ENCODE peak calls at places on chromosomes 16 and 17, in four cellular contexts. One of them, this sample, is unnamed.

GRCh38 chr17:78903101-78903779 is at the start of gene CEP295NL:
- DNase-seq in epithelial cell of esophagus: no peak
- DNase-seq in AG04450: no peak
- DNase-seq in A549: peak; percentile 66
- DNase-seq in this sample: no peak

GRCh38 chr17:59004338-59005111 is 102.2 kb downstream of the TRIM37 start:
- DNase-seq in epithelial cell of esophagus: peak; percentile 61
- DNase-seq in AG04450: no peak
- DNase-seq in A549: peak; percentile 49
- DNase-seq in this sample: peak; percentile 9

GRCh38 chr16:35311475-35311874 is 1852.1 kb downstream of the TP53TG3F start:
- DNase-seq in epithelial cell of esophagus: no peak
- DNase-seq in AG04450: no peak
- DNase-seq in A549: no peak
- DNase-seq in this sample: no peak

GRCh38 chr16:1551166-1551565 is 17.7 kb downstream of the TMEM204 start:
- DNase-seq in epithelial cell of esophagus: no peak
- DNase-seq in AG04450: no peak
- DNase-seq in A549: no peak
- DNase-seq in this sample: no peak

GRCh38 chr17:8013731-8014557 is 11.5 kb downstream of the GUCY2D start:
- DNase-seq in epithelial cell of esophagus: no peak
- DNase-seq in AG04450: no peak
- DNase-seq in A549: no peak
- DNase-seq in this sample: no peak

GRCh38 chr17:41750866-41751265 is 16.4 kb upstream of the HAP1 start:
- DNase-seq in epithelial cell of esophagus: no peak
- DNase-seq in AG04450: no peak
- DNase-seq in A549: no peak
- DNase-seq in this sample: no peak

GRCh38 chr17:57090560-57091185 is 5.6 kb downstream of the AKAP1 start:
- DNase-seq in epithelial cell of esophagus: peak; percentile 76
- DNase-seq in AG04450: no peak
- DNase-seq in A549: no peak
- DNase-seq in this sample: no peak

GRCh38 chr17:33284022-33284421 is 9.1 kb downstream of the ASIC2 start:
- DNase-seq in epithelial cell of esophagus: peak; percentile 93
- DNase-seq in AG04450: peak; percentile 33
- DNase-seq in A549: peak; percentile 70
- DNase-seq in this sample: peak; percentile 35

GRCh38 chr16:31451201-31451600 is 8.1 kb upstream of the ARMC5 start:
- DNase-seq in epithelial cell of esophagus: no peak
- DNase-seq in AG04450: no peak
- DNase-seq in A549: no peak
- DNase-seq in this sample: no peak

GRCh38 chr16:68475071-68475470 is 26.8 kb upstream of the SMPD3 start:
- DNase-seq in epithelial cell of esophagus: peak; percentile 96
- DNase-seq in AG04450: no peak
- DNase-seq in A549: no peak
- DNase-seq in this sample: peak; percentile 78

GRCh38 chr17:36496018-36496789 is 9.7 kb downstream of the ZNHIT3 start:
- DNase-seq in epithelial cell of esophagus: no peak
- DNase-seq in AG04450: no peak
- DNase-seq in A549: no peak
- DNase-seq in this sample: no peak

GRCh38 chr16:4825196-4825595 is 21.9 kb downstream of the GLYR1 start:
- DNase-seq in epithelial cell of esophagus: no peak
- DNase-seq in AG04450: no peak
- DNase-seq in A549: no peak
- DNase-seq in this sample: no peak

GRCh38 chr17:42795061-42795460 is 3.4 kb downstream of the COA3 start:
- DNase-seq in epithelial cell of esophagus: no peak
- DNase-seq in AG04450: no peak
- DNase-seq in A549: no peak
- DNase-seq in this sample: no peak

GRCh38 chr16:68356919-68357286 is 46.1 kb downstream of the PRMT7 start:
- DNase-seq in epithelial cell of esophagus: no peak
- DNase-seq in AG04450: no peak
- DNase-seq in A549: no peak
- DNase-seq in this sample: no peak

GRCh38 chr17:48016112-48016511 is 21.5 kb downstream of the COPZ2 start:
- DNase-seq in epithelial cell of esophagus: no peak
- DNase-seq in AG04450: no peak
- DNase-seq in A549: peak; percentile 29
- DNase-seq in this sample: no peak

GRCh38 chr17:19018600-19018950 is 14.0 kb upstream of the FAM83G start:
- DNase-seq in epithelial cell of esophagus: no peak
- DNase-seq in AG04450: no peak
- DNase-seq in A549: no peak
- DNase-seq in this sample: no peak

GRCh38 chr16:85227262-85227923 is 115.1 kb upstream of the CIBAR2 start:
- DNase-seq in epithelial cell of esophagus: peak; percentile 30
- DNase-seq in AG04450: no peak
- DNase-seq in A549: no peak
- DNase-seq in this sample: no peak

GRCh38 chr17:77580956-77581355 is 377.5 kb upstream of the TNRC6C start:
- DNase-seq in epithelial cell of esophagus: no peak
- DNase-seq in AG04450: no peak
- DNase-seq in A549: no peak
- DNase-seq in this sample: no peak

GRCh38 chr17:69540356-69540755 is 125.9 kb downstream of the MAP2K6 start:
- DNase-seq in epithelial cell of esophagus: no peak
- DNase-seq in AG04450: no peak
- DNase-seq in A549: no peak
- DNase-seq in this sample: no peak

GRCh38 chr16:24871891-24872290 is 26.1 kb downstream of the SLC5A11 start:
- DNase-seq in epithelial cell of esophagus: no peak
- DNase-seq in AG04450: no peak
- DNase-seq in A549: no peak
- DNase-seq in this sample: no peak

GRCh38 chr16:12420661-12421209 is 383.0 kb downstream of the CPPED1 start:
- DNase-seq in epithelial cell of esophagus: peak; percentile 26
- DNase-seq in AG04450: no peak
- DNase-seq in A549: no peak
- DNase-seq in this sample: peak; percentile 23

GRCh38 chr17:9141423-9141753 is 120.1 kb downstream of the NTN1 start:
- DNase-seq in epithelial cell of esophagus: no peak
- DNase-seq in AG04450: no peak
- DNase-seq in A549: no peak
- DNase-seq in this sample: no peak

GRCh38 chr17:17180141-17180603 is 26.0 kb downstream of the PLD6 start:
- DNase-seq in epithelial cell of esophagus: no peak
- DNase-seq in AG04450: no peak
- DNase-seq in A549: no peak
- DNase-seq in this sample: no peak

GRCh38 chr17:4485676-4486646 is 12.7 kb upstream of the SPNS2 start:
- DNase-seq in epithelial cell of esophagus: peak; percentile 21
- DNase-seq in AG04450: no peak
- DNase-seq in A549: no peak
- DNase-seq in this sample: no peak

GRCh38 chr17:1683489-1683888 is 1.2 kb downstream of the PRPF8 start:
- DNase-seq in epithelial cell of esophagus: no peak
- DNase-seq in AG04450: no peak
- DNase-seq in A549: no peak
- DNase-seq in this sample: no peak
- H3K4me3 ChIP-seq in epithelial cell of esophagus: peak overlapping the region; percentile 81
- H3K4me3 ChIP-seq in AG04450: peak overlapping the region; percentile 83
- H3K4me3 ChIP-seq in A549: peak overlapping the region; percentile 85
- H3K4me3 ChIP-seq in this sample: peak overlapping the region; percentile 95

GRCh38 chr16:56137269-56137668 is 54.0 kb upstream of the GNAO1 start:
- DNase-seq in epithelial cell of esophagus: no peak
- DNase-seq in AG04450: no peak
- DNase-seq in A549: no peak
- DNase-seq in this sample: no peak
- H3K4me3 ChIP-seq in epithelial cell of esophagus: no peak overlapping the region
- H3K4me3 ChIP-seq in AG04450: no peak overlapping the region
- H3K4me3 ChIP-seq in A549: no peak overlapping the region
- H3K4me3 ChIP-seq in this sample: no peak overlapping the region

GRCh38 chr17:38510424-38511125 is 82.3 kb downstream of the ARHGAP23 start:
- DNase-seq in epithelial cell of esophagus: peak; percentile 50
- DNase-seq in AG04450: no peak
- DNase-seq in A549: no peak
- DNase-seq in this sample: no peak

GRCh38 chr17:38508570-38508950 is 80.3 kb downstream of the ARHGAP23 start:
- DNase-seq in epithelial cell of esophagus: no peak
- DNase-seq in AG04450: no peak
- DNase-seq in A549: no peak
- DNase-seq in this sample: no peak

GRCh38 chr17:38509008-38509771 is 80.9 kb downstream of the ARHGAP23 start:
- DNase-seq in epithelial cell of esophagus: peak; percentile 96
- DNase-seq in AG04450: peak; percentile 83
- DNase-seq in A549: peak; percentile 97
- DNase-seq in this sample: peak; percentile 91

GRCh38 chr17:38511126-38512108 is 83.2 kb downstream of the ARHGAP23 start:
- DNase-seq in epithelial cell of esophagus: peak; percentile 42
- DNase-seq in AG04450: no peak
- DNase-seq in A549: no peak
- DNase-seq in this sample: no peak

GRCh38 chr17:38509772-38510423 is 81.6 kb downstream of the ARHGAP23 start:
- DNase-seq in epithelial cell of esophagus: no peak
- DNase-seq in AG04450: no peak
- DNase-seq in A549: no peak
- DNase-seq in this sample: no peak
- H3K4me3 ChIP-seq in epithelial cell of esophagus: no peak overlapping the region
- H3K4me3 ChIP-seq in AG04450: no peak overlapping the region
- H3K4me3 ChIP-seq in A549: no peak overlapping the region
- H3K4me3 ChIP-seq in this sample: no peak overlapping the region

GRCh38 chr16:72664480-72665408 is 383.2 kb downstream of the ZFHX3 start:
- DNase-seq in epithelial cell of esophagus: peak; percentile 99
- DNase-seq in AG04450: peak; percentile 97
- DNase-seq in A549: peak; percentile 98
- DNase-seq in this sample: peak; percentile 91

GRCh38 chr16:72664122-72664479 is 383.8 kb downstream of the ZFHX3 start:
- DNase-seq in epithelial cell of esophagus: peak; percentile 12
- DNase-seq in AG04450: no peak
- DNase-seq in A549: peak; percentile 5
- DNase-seq in this sample: no peak

DNA sequence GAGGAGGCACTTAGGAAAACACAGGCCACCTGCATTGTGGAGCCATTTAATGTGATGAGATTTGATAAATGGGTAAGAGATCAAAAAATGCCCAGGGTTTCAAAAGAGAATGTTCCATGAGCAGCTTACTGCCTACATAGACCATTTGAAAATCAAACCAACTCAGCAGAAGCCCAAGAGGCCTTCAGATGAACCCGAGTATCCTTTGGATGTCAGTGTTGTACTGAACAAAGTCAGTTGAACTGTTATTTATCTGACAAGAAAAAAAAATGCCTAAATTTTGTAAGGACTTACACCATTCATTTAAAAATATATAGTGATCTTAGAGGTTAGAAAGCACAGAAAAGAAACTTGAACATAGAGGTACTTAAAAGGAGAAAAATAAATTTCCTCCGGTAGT is 381.7 kb downstream of the ZFHX3 start:
- DNase-seq in epithelial cell of esophagus: peak; percentile 4
- DNase-seq in AG04450: no peak
- DNase-seq in A549: no peak
- DNase-seq in this sample: no peak
- H3K4me3 ChIP-seq in epithelial cell of esophagus: no peak overlapping the region
- H3K4me3 ChIP-seq in AG04450: no peak overlapping the region
- H3K4me3 ChIP-seq in A549: no peak overlapping the region
- H3K4me3 ChIP-seq in this sample: no peak overlapping the region

GRCh38 chr16:53519417-53520091 is 16.5 kb upstream of the AKTIP start:
- DNase-seq in epithelial cell of esophagus: no peak
- DNase-seq in AG04450: no peak
- DNase-seq in A549: no peak
- DNase-seq in this sample: no peak
- H3K4me3 ChIP-seq in epithelial cell of esophagus: no peak overlapping the region
- H3K4me3 ChIP-seq in AG04450: no peak overlapping the region
- H3K4me3 ChIP-seq in A549: no peak overlapping the region
- H3K4me3 ChIP-seq in this sample: no peak overlapping the region

GRCh38 chr17:44968225-44969143 is at the start of gene C1QL1:
- DNase-seq in epithelial cell of esophagus: peak; percentile 92
- DNase-seq in AG04450: peak; percentile 39
- DNase-seq in A549: peak; percentile 96
- DNase-seq in this sample: peak; percentile 11

GRCh38 chr17:44972953-44973352 is 4.8 kb upstream of the C1QL1 start:
- DNase-seq in epithelial cell of esophagus: peak; percentile 52
- DNase-seq in AG04450: no peak
- DNase-seq in A549: no peak
- DNase-seq in this sample: no peak

GRCh38 chr17:44969144-44969780 is 1.2 kb upstream of the C1QL1 start:
- DNase-seq in epithelial cell of esophagus: no peak
- DNase-seq in AG04450: no peak
- DNase-seq in A549: no peak
- DNase-seq in this sample: no peak

GRCh38 chr17:44970136-44970737 is 2.1 kb upstream of the C1QL1 start:
- DNase-seq in epithelial cell of esophagus: no peak
- DNase-seq in AG04450: no peak
- DNase-seq in A549: no peak
- DNase-seq in this sample: no peak

GRCh38 chr17:44971776-44972483 is 3.8 kb upstream of the C1QL1 start:
- DNase-seq in epithelial cell of esophagus: peak; percentile 87
- DNase-seq in AG04450: no peak
- DNase-seq in A549: no peak
- DNase-seq in this sample: no peak
- H3K4me3 ChIP-seq in epithelial cell of esophagus: no peak overlapping the region
- H3K4me3 ChIP-seq in AG04450: no peak overlapping the region
- H3K4me3 ChIP-seq in A549: no peak overlapping the region
- H3K4me3 ChIP-seq in this sample: no peak overlapping the region

GRCh38 chr17:10729334-10730193 is at the start of gene TMEM220:
- DNase-seq in epithelial cell of esophagus: peak; percentile 40
- DNase-seq in AG04450: peak; percentile 34
- DNase-seq in A549: peak; percentile 48
- DNase-seq in this sample: no peak
- H3K4me3 ChIP-seq in epithelial cell of esophagus: peak within 1 kb of the TSS; percentile 52
- H3K4me3 ChIP-seq in AG04450: peak within 1 kb of the TSS; percentile 64
- H3K4me3 ChIP-seq in A549: peak within 1 kb of the TSS; percentile 54
- H3K4me3 ChIP-seq in this sample: peak within 1 kb of the TSS; percentile 65